ENCODE peak calls at places on chromosomes 11 and 22, in nine cellular contexts. One of them, this sample, is unnamed.

GRCh38 chr22:41561335-41561734 is 525 bp downstream of the CSDC2 start:
- DNase-seq in uterus: no peak
- DNase-seq in psoas muscle: no peak
- DNase-seq in foreskin keratinocyte: no peak
- DNase-seq in neural progenitor cell: peak; percentile 40
- DNase-seq in mammary epithelial cell: no peak
- DNase-seq in fibroblast of lung: no peak
- DNase-seq in AG04450: no peak
- DNase-seq in CD4-positive, alpha-beta T cell: no peak
- DNase-seq in this sample: no peak

GRCh38 chr22:28894320-28894719 is 10.9 kb downstream of the ZNRF3 start:
- DNase-seq in uterus: no peak
- DNase-seq in psoas muscle: no peak
- DNase-seq in foreskin keratinocyte: peak; percentile 77
- DNase-seq in neural progenitor cell: no peak
- DNase-seq in mammary epithelial cell: peak; percentile 85
- DNase-seq in fibroblast of lung: no peak
- DNase-seq in AG04450: no peak
- DNase-seq in CD4-positive, alpha-beta T cell: no peak
- DNase-seq in this sample: peak; percentile 40

GRCh38 chr11:113596658-113597057 is 109.5 kb downstream of the TMPRSS5 start:
- DNase-seq in uterus: no peak
- DNase-seq in psoas muscle: no peak
- DNase-seq in foreskin keratinocyte: no peak
- DNase-seq in neural progenitor cell: no peak
- DNase-seq in mammary epithelial cell: no peak
- DNase-seq in fibroblast of lung: no peak
- DNase-seq in AG04450: no peak
- DNase-seq in CD4-positive, alpha-beta T cell: no peak
- DNase-seq in this sample: no peak

GRCh38 chr22:38243007-38243775 is 29.6 kb downstream of the TMEM184B start:
- DNase-seq in uterus: no peak
- DNase-seq in psoas muscle: peak; percentile 71
- DNase-seq in foreskin keratinocyte: peak; percentile 48
- DNase-seq in neural progenitor cell: peak; percentile 65
- DNase-seq in mammary epithelial cell: peak; percentile 22
- DNase-seq in fibroblast of lung: peak; percentile 89
- DNase-seq in AG04450: peak; percentile 45
- DNase-seq in CD4-positive, alpha-beta T cell: no peak
- DNase-seq in this sample: peak; percentile 33

GRCh38 chr11:74025467-74026166 is 16.7 kb upstream of the UCP3 start:
- DNase-seq in uterus: no peak
- DNase-seq in psoas muscle: no peak
- DNase-seq in foreskin keratinocyte: peak; percentile 49
- DNase-seq in neural progenitor cell: no peak
- DNase-seq in mammary epithelial cell: peak; percentile 64
- DNase-seq in fibroblast of lung: peak; percentile 70
- DNase-seq in AG04450: no peak
- DNase-seq in CD4-positive, alpha-beta T cell: no peak
- DNase-seq in this sample: peak; percentile 36

GRCh38 chr22:31083923-31084810 is 3.0 kb downstream of the SMTN start:
- DNase-seq in uterus: no peak
- DNase-seq in psoas muscle: peak; percentile 53
- DNase-seq in foreskin keratinocyte: no peak
- DNase-seq in neural progenitor cell: no peak
- DNase-seq in mammary epithelial cell: no peak
- DNase-seq in fibroblast of lung: no peak
- DNase-seq in AG04450: no peak
- DNase-seq in CD4-positive, alpha-beta T cell: no peak
- DNase-seq in this sample: no peak

GRCh38 chr11:112150517-112150916 is 13.4 kb downstream of the IL18 start:
- DNase-seq in uterus: no peak
- DNase-seq in psoas muscle: no peak
- DNase-seq in foreskin keratinocyte: no peak
- DNase-seq in neural progenitor cell: no peak
- DNase-seq in mammary epithelial cell: no peak
- DNase-seq in fibroblast of lung: no peak
- DNase-seq in AG04450: no peak
- DNase-seq in CD4-positive, alpha-beta T cell: no peak
- DNase-seq in this sample: no peak

GRCh38 chr11:46272816-46273427 is 4.5 kb upstream of the CREB3L1 start:
- DNase-seq in uterus: peak; percentile 69
- DNase-seq in psoas muscle: peak; percentile 77
- DNase-seq in foreskin keratinocyte: peak; percentile 62
- DNase-seq in neural progenitor cell: no peak
- DNase-seq in mammary epithelial cell: no peak
- DNase-seq in fibroblast of lung: peak; percentile 76
- DNase-seq in AG04450: no peak
- DNase-seq in CD4-positive, alpha-beta T cell: no peak
- DNase-seq in this sample: peak; percentile 63

GRCh38 chr11:65987336-65987735 is 14.6 kb downstream of the EIF1AD start:
- DNase-seq in uterus: no peak
- DNase-seq in psoas muscle: no peak
- DNase-seq in foreskin keratinocyte: no peak
- DNase-seq in neural progenitor cell: no peak
- DNase-seq in mammary epithelial cell: no peak
- DNase-seq in fibroblast of lung: no peak
- DNase-seq in AG04450: no peak
- DNase-seq in CD4-positive, alpha-beta T cell: no peak
- DNase-seq in this sample: no peak

GRCh38 chr11:65982824-65983588 is 19.0 kb downstream of the EIF1AD start:
- DNase-seq in uterus: no peak
- DNase-seq in psoas muscle: no peak
- DNase-seq in foreskin keratinocyte: no peak
- DNase-seq in neural progenitor cell: no peak
- DNase-seq in mammary epithelial cell: no peak
- DNase-seq in fibroblast of lung: no peak
- DNase-seq in AG04450: no peak
- DNase-seq in CD4-positive, alpha-beta T cell: no peak
- DNase-seq in this sample: no peak

GRCh38 chr11:65992056-65992455 is 9.9 kb downstream of the EIF1AD start:
- DNase-seq in uterus: no peak
- DNase-seq in psoas muscle: no peak
- DNase-seq in foreskin keratinocyte: no peak
- DNase-seq in neural progenitor cell: no peak
- DNase-seq in mammary epithelial cell: no peak
- DNase-seq in fibroblast of lung: no peak
- DNase-seq in AG04450: no peak
- DNase-seq in CD4-positive, alpha-beta T cell: no peak
- DNase-seq in this sample: no peak

GRCh38 chr11:65983589-65983987 is 18.4 kb downstream of the EIF1AD start:
- DNase-seq in uterus: no peak
- DNase-seq in psoas muscle: no peak
- DNase-seq in foreskin keratinocyte: no peak
- DNase-seq in neural progenitor cell: no peak
- DNase-seq in mammary epithelial cell: no peak
- DNase-seq in fibroblast of lung: no peak
- DNase-seq in AG04450: no peak
- DNase-seq in CD4-positive, alpha-beta T cell: no peak
- DNase-seq in this sample: no peak

DNA sequence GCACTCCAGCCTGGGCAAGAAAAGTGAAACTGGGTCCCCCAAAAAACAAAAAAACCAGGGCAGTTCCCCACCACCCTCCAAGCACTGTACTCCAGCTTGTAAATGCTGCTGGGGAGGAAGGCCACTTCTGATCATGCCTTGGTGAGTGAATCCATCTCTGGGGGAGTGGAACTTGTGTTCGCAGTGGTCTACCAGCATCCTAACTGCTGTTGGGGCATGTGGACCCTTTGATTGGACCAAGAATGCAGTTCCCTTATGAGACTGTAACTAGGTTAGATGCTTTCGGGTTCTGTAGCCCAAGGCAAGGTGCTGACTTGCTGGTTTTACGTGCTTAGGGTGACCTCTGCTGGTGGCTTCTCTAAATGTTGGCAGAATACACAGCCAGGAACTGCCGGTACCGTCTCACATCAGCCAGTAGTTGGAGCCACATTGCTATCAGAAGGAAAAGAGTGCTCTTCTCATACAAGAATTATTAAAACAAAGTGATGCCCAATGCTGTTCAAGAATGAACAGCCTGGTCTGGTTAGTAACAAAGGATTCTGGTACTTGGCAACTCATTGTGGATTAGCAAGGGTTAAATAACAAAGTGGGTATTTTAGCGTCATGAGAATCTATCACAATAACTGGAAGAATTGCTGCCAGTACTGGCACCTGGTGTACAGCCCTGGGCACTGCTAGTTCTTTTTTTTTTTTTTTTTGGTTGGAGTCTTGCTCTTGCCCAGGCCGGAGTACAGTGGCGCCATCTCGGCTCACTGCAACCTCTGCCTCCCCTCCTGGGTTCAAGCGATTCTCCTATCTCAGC is 13.0 kb downstream of the EIF1AD start:
- DNase-seq in uterus: peak; percentile 89
- DNase-seq in psoas muscle: peak; percentile 85
- DNase-seq in foreskin keratinocyte: peak; percentile 89
- DNase-seq in neural progenitor cell: peak; percentile 94
- DNase-seq in mammary epithelial cell: peak; percentile 87
- DNase-seq in fibroblast of lung: peak; percentile 97
- DNase-seq in AG04450: peak; percentile 92
- DNase-seq in CD4-positive, alpha-beta T cell: peak; percentile 93
- DNase-seq in this sample: peak; percentile 86
- H3K27ac ChIP-seq in uterus: no peak overlapping the region
- H3K27ac ChIP-seq in psoas muscle: no peak overlapping the region
- H3K27ac ChIP-seq in foreskin keratinocyte: no peak overlapping the region
- H3K27ac ChIP-seq in neural progenitor cell: no peak overlapping the region
- H3K27ac ChIP-seq in mammary epithelial cell: no peak overlapping the region
- H3K27ac ChIP-seq in fibroblast of lung: no peak overlapping the region
- H3K27ac ChIP-seq in AG04450: no peak overlapping the region
- H3K27ac ChIP-seq in CD4-positive, alpha-beta T cell: no peak overlapping the region
- H3K27ac ChIP-seq in this sample: peak overlapping the region; percentile 62

GRCh38 chr11:5989203-5989602 is 2.4 kb upstream of the OR52L1 start:
- DNase-seq in uterus: no peak
- DNase-seq in psoas muscle: no peak
- DNase-seq in foreskin keratinocyte: no peak
- DNase-seq in neural progenitor cell: no peak
- DNase-seq in mammary epithelial cell: no peak
- DNase-seq in fibroblast of lung: no peak
- DNase-seq in AG04450: no peak
- DNase-seq in CD4-positive, alpha-beta T cell: no peak
- DNase-seq in this sample: no peak

GRCh38 chr11:5986885-5987284 is at the start of gene OR52L1:
- DNase-seq in uterus: no peak
- DNase-seq in psoas muscle: no peak
- DNase-seq in foreskin keratinocyte: no peak
- DNase-seq in neural progenitor cell: no peak
- DNase-seq in mammary epithelial cell: no peak
- DNase-seq in fibroblast of lung: no peak
- DNase-seq in AG04450: no peak
- DNase-seq in CD4-positive, alpha-beta T cell: no peak
- DNase-seq in this sample: no peak

GRCh38 chr11:5994791-5995190 is 8.0 kb upstream of the OR52L1 start:
- DNase-seq in uterus: no peak
- DNase-seq in psoas muscle: no peak
- DNase-seq in foreskin keratinocyte: no peak
- DNase-seq in neural progenitor cell: no peak
- DNase-seq in mammary epithelial cell: no peak
- DNase-seq in fibroblast of lung: no peak
- DNase-seq in AG04450: no peak
- DNase-seq in CD4-positive, alpha-beta T cell: no peak
- DNase-seq in this sample: no peak

GRCh38 chr11:5992150-5992549 is 5.4 kb upstream of the OR52L1 start:
- DNase-seq in uterus: no peak
- DNase-seq in psoas muscle: no peak
- DNase-seq in foreskin keratinocyte: no peak
- DNase-seq in neural progenitor cell: no peak
- DNase-seq in mammary epithelial cell: no peak
- DNase-seq in fibroblast of lung: no peak
- DNase-seq in AG04450: no peak
- DNase-seq in CD4-positive, alpha-beta T cell: no peak
- DNase-seq in this sample: no peak

DNA sequence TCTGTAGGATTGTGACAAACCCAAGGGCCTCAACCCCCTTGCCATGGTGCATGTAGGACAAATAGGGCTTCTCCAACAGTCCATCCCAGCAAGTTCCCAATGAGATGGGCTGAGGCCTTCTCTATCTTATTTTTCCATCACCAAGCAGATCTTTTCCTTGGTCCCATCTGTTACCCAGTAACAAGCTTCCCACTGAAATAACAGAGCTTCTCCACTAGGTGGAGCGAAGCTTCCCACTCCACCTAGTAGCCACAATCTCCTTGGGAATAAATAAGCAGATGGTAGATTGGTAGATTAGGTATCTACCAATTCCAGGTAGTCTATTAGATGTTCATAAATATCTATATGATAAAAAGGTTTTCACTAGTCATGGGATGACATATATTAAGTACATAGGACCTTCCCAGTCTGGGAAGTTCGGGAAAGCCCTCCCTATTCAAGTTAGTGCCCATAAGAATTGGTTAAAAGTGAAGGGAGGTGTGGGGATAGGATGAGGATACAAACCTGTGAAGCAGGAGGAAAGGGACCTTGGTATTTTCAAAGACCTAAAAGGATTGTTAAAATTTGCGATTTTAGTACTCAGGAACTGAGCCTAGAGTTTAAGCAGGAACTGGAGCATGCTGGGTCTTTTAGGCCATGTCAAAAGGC is 5.9 kb upstream of the OR52L1 start:
- DNase-seq in uterus: no peak
- DNase-seq in psoas muscle: no peak
- DNase-seq in foreskin keratinocyte: peak; percentile 6
- DNase-seq in neural progenitor cell: peak; percentile 44
- DNase-seq in mammary epithelial cell: peak; percentile 18
- DNase-seq in fibroblast of lung: peak; percentile 4
- DNase-seq in AG04450: no peak
- DNase-seq in CD4-positive, alpha-beta T cell: no peak
- DNase-seq in this sample: peak; percentile 29
- TF ChIP-seq CTCF in uterus: no peak
- TF ChIP-seq CTCF in psoas muscle: peak; percentile 45
- TF ChIP-seq CTCF in foreskin keratinocyte: peak; percentile 55
- TF ChIP-seq CTCF in neural progenitor cell: peak; percentile 75
- TF ChIP-seq CTCF in mammary epithelial cell: peak; percentile 65
- TF ChIP-seq CTCF in fibroblast of lung: peak; percentile 47
- TF ChIP-seq CTCF in AG04450: peak; percentile 48
- TF ChIP-seq CTCF in CD4-positive, alpha-beta T cell: no peak
- TF ChIP-seq CTCF in this sample: peak; percentile 45

DNA sequence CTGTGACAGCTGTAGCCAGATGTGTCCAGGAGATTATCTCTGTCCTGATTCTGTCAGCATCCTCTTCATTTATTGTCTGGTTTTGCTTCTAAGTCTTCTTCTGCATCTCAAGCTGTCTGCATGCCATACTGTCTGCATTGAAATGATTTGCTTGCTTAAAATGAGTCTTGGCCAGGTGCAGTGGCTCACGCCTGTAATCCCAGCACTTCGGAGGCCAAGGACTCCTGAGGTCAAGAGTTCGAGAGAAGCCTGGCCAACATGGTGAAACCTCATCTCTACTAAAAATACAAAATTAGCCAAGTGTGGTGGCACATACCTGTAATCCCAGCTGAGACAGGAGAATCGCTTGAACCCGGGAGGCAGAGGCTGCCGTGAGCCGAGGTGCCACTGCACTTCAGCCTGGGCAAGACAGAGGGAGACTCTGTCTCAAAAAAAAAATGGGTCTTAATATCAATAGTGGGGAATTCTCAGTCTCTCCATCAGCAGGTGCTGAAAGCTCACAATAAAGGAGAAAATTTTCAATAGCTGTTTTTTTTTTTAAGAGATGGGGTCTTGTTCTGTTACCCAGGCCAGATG is 39.2 kb upstream of the AMPD3 start:
- DNase-seq in uterus: no peak
- DNase-seq in psoas muscle: no peak
- DNase-seq in foreskin keratinocyte: no peak
- DNase-seq in neural progenitor cell: no peak
- DNase-seq in mammary epithelial cell: no peak
- DNase-seq in fibroblast of lung: no peak
- DNase-seq in AG04450: no peak
- DNase-seq in CD4-positive, alpha-beta T cell: no peak
- DNase-seq in this sample: no peak
- H3K27ac ChIP-seq in uterus: no peak overlapping the region
- H3K27ac ChIP-seq in psoas muscle: no peak overlapping the region
- H3K27ac ChIP-seq in foreskin keratinocyte: no peak overlapping the region
- H3K27ac ChIP-seq in neural progenitor cell: no peak overlapping the region
- H3K27ac ChIP-seq in mammary epithelial cell: no peak overlapping the region
- H3K27ac ChIP-seq in fibroblast of lung: no peak overlapping the region
- H3K27ac ChIP-seq in AG04450: no peak overlapping the region
- H3K27ac ChIP-seq in CD4-positive, alpha-beta T cell: no peak overlapping the region
- H3K27ac ChIP-seq in this sample: no peak overlapping the region

DNA sequence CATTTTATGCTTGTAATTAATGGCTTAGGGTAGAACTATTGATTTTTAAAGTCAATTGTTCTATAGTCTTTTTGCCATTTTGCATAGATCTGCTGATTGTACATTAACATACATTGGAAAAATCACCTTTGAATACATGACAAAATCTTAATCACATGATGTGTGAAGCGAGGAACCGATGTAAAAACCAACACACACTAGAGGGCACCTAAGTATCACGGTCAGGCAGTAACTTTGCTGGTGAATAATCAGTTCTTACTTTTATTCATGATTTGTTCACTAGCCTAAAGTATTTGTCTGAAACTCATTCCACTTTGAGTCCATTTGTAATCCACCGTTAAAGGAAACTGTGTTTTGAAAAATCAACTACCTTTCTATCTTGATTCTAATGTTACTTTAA is 28.2 kb downstream of the JHY start:
- DNase-seq in uterus: no peak
- DNase-seq in psoas muscle: no peak
- DNase-seq in foreskin keratinocyte: no peak
- DNase-seq in neural progenitor cell: peak; percentile 41
- DNase-seq in mammary epithelial cell: peak; percentile 8
- DNase-seq in fibroblast of lung: peak; percentile 36
- DNase-seq in AG04450: no peak
- DNase-seq in CD4-positive, alpha-beta T cell: no peak
- DNase-seq in this sample: peak; percentile 24
- TF ChIP-seq CTCF in uterus: peak; percentile 24
- TF ChIP-seq CTCF in psoas muscle: no peak
- TF ChIP-seq CTCF in foreskin keratinocyte: peak; percentile 65
- TF ChIP-seq CTCF in neural progenitor cell: peak; percentile 68
- TF ChIP-seq CTCF in mammary epithelial cell: peak; percentile 49
- TF ChIP-seq CTCF in fibroblast of lung: peak; percentile 31
- TF ChIP-seq CTCF in AG04450: peak; percentile 36
- TF ChIP-seq CTCF in CD4-positive, alpha-beta T cell: no peak
- TF ChIP-seq CTCF in this sample: peak; percentile 30